ENCODE peak calls at places on chromosomes 11 and 22, in seven cellular contexts. Q is NCI-H1930; P is A172; X is lung; O is psoas muscle; R is mesenchymal stem cell; G is effector CD4-positive, alpha-beta T cell. L is an unnamed sample.

GRCh38 chr22:39361495-39361894 is 11.7 kb downstream of the SYNGR1 start:
- DNase-seq in G (no peak), O (no peak), P (no peak), R (no peak), Q (no peak), X (no peak), L (no peak)

GRCh38 chr22:41787331-41787730 is 13.1 kb upstream of the CCDC134 start:
- DNase-seq in P (no peak), X (no peak), O (no peak), R (no peak), Q (no peak), G (no peak), L (no peak)

GRCh38 chr11:57791321-57792059 is 29.9 kb downstream of the CTNND1 start:
- DNase-seq in G (no peak), Q (no peak), O (no peak), P (no peak), R (no peak), X (no peak), L (no peak)

GRCh38 chr11:118342503-118343161 is at the start of gene CD3D:
- DNase-seq in X (no peak), Q (no peak), R (no peak), G (peak; percentile 70), O (no peak), P (no peak), L (no peak)

GRCh38 chr11:12377824-12378593 is 638 bp downstream of the PARVA start:
- DNase-seq in O (peak; percentile 76), X (peak; percentile 77), Q (peak; percentile 61), G (no peak), R (peak; percentile 91), P (peak; percentile 83), L (peak; percentile 69)

GRCh38 chr22:41968601-41969000 is 642 bp upstream of the SEPTIN3 start:
- DNase-seq in Q (no peak), R (no peak), P (no peak), X (no peak), G (no peak), O (no peak), L (no peak)

GRCh38 chr11:40037005-40037404 is 1422.4 kb downstream of the LRRC4C start:
- DNase-seq in Q (no peak), X (no peak), R (no peak), G (no peak), O (no peak), P (no peak), L (no peak)

GRCh38 chr11:44320289-44320973 is 10.5 kb upstream of the ALX4 start:
- DNase-seq in O (no peak), R (no peak), Q (no peak), X (no peak), P (no peak), G (no peak), L (no peak)

GRCh38 chr22:43890901-43891331 is 897 bp downstream of the PNPLA5 start:
- DNase-seq in X (no peak), G (no peak), P (no peak), O (peak; percentile 44), Q (no peak), R (no peak), L (no peak)

GRCh38 chr22:24117942-24118341 is 63.3 kb upstream of the SUSD2 start:
- DNase-seq in R (no peak), O (no peak), Q (no peak), G (no peak), P (no peak), X (no peak), L (no peak)

GRCh38 chr11:62732830-62733229 is 4.5 kb downstream of the TTC9C start:
- DNase-seq in Q (no peak), O (no peak), G (no peak), P (no peak), X (no peak), R (peak; percentile 69), L (no peak)

GRCh38 chr11:73660497-73661034 is 14.2 kb downstream of the PLEKHB1 start:
- DNase-seq in P (no peak), R (no peak), G (no peak), Q (no peak), X (no peak), O (no peak), L (no peak)

GRCh38 chr11:1752907-1753425 is 2.6 kb upstream of the IFITM10 start:
- DNase-seq in G (no peak), Q (no peak), O (peak; percentile 45), R (no peak), P (no peak), X (no peak), L (no peak)

GRCh38 chr11:106514706-106515105 is 437.2 kb downstream of the AASDHPPT start:
- DNase-seq in O (no peak), X (no peak), Q (no peak), G (no peak), P (no peak), R (no peak), L (no peak)

GRCh38 chr11:125376117-125376516 is 119.9 kb downstream of the FEZ1 start:
- DNase-seq in Q (no peak), P (no peak), X (no peak), G (no peak), R (no peak), O (peak; percentile 91), L (no peak)

GRCh38 chr11:104694259-104695070 is 203.8 kb downstream of the CASP12 start:
- DNase-seq in R (peak; percentile 89), G (no peak), Q (no peak), X (no peak), P (peak; percentile 90), O (no peak), L (no peak)

GRCh38 chr11:73951797-73952196 is 971 bp downstream of the DNAJB13 start:
- DNase-seq in R (no peak), P (peak; percentile 56), G (no peak), X (no peak), Q (no peak), O (no peak), L (no peak)

GRCh38 chr22:45308624-45309421 is 911 bp upstream of the FAM118A start:
- DNase-seq in Q (no peak), O (peak; percentile 56), R (no peak), G (no peak), X (no peak), P (no peak), L (no peak)

GRCh38 chr11:32893947-32894827 is 1.6 kb downstream of the QSER1 start:
- DNase-seq in G (peak; percentile 30), R (peak; percentile 90), X (no peak), Q (peak; percentile 57), O (no peak), P (peak; percentile 93), L (peak; percentile 32)

GRCh38 chr11:60973699-60974098 is 2.2 kb downstream of the CD6 start:
- DNase-seq in P (no peak), Q (no peak), G (no peak), R (no peak), X (no peak), O (no peak), L (no peak)

GRCh38 chr11:133122260-133122659 is 410.0 kb downstream of the OPCML start:
- DNase-seq in G (no peak), Q (no peak), O (no peak), R (no peak), X (no peak), P (no peak), L (no peak)

GRCh38 chr11:46906596-46906995 is 11.8 kb downstream of the LRP4 start:
- DNase-seq in R (peak; percentile 44), O (no peak), X (no peak), G (no peak), P (no peak), Q (no peak), L (no peak)

GRCh38 chr11:660681-661444 is 23.8 kb downstream of the DRD4 start:
- DNase-seq in P (no peak), O (no peak), X (no peak), R (no peak), G (no peak), Q (no peak), L (no peak)

GRCh38 chr11:1982908-1983600 is 14.6 kb downstream of the H19 start:
- DNase-seq in Q (no peak), O (no peak), G (no peak), R (no peak), X (no peak), P (no peak), L (no peak)

GRCh38 chr11:115502636-115503082 is 1.6 kb downstream of the CADM1 start:
- DNase-seq in X (no peak), O (peak; percentile 43), Q (no peak), G (no peak), R (peak; percentile 7), P (no peak), L (no peak)

L was measured in mucosa of gallbladder.